ENCODE peak calls at places on chromosomes 13 and 19, in nine cellular contexts. O is transverse colon, L is ovary, H is uterus, Q is upper lobe of left lung, M is K562, Y is lower leg skin, I is tibial nerve, F is H1. R is an unnamed sample.

GRCh38 chr19:5789886-5790572 is 934 bp downstream of the DUS3L start:
- DNase-seq in O (no peak), L (no peak), H (no peak), Q (no peak), M (no peak), Y (peak), I (no peak), F (no peak), R (no peak)

GRCh38 chr19:36136975-36137686 is 2.7 kb upstream of the CAPNS1 start:
- DNase-seq in O (peak), L (no peak), H (peak), Q (no peak), M (no peak), Y (peak), I (no peak), F (no peak), R (no peak)

GRCh38 chr13:109146912-109147624 is 517.7 kb downstream of the MYO16 start:
- DNase-seq in O (no peak), L (no peak), H (no peak), Q (no peak), M (no peak), Y (no peak), I (no peak), F (no peak), R (no peak)

GRCh38 chr19:18895828-18896341 is at the start of gene CERS1:
- DNase-seq in O (no peak), L (no peak), H (no peak), Q (no peak), M (peak), Y (no peak), I (no peak), F (no peak), R (no peak)

GRCh38 chr13:24505256-24505655 is 7.3 kb downstream of the PARP4 start:
- DNase-seq in O (no peak), L (no peak), H (no peak), Q (no peak), M (no peak), Y (no peak), I (no peak), F (no peak), R (peak)

GRCh38 chr13:31773538-31773937 is 34.2 kb downstream of the RXFP2 start:
- DNase-seq in O (no peak), L (no peak), H (no peak), Q (no peak), M (no peak), Y (no peak), I (no peak), F (no peak), R (no peak)

GRCh38 chr19:45542234-45542668 is 35.0 kb downstream of the VASP start:
- DNase-seq in O (no peak), L (no peak), H (no peak), Q (no peak), M (no peak), Y (no peak), I (no peak), F (no peak), R (no peak)

GRCh38 chr13:106415971-106416370 is 119.5 kb downstream of the EFNB2 start:
- DNase-seq in O (no peak), L (no peak), H (no peak), Q (no peak), M (no peak), Y (no peak), I (no peak), F (no peak), R (no peak)

GRCh38 chr13:31846984-31847752 is 107.8 kb downstream of the RXFP2 start:
- DNase-seq in O (no peak), L (no peak), H (no peak), Q (no peak), M (peak), Y (no peak), I (no peak), F (no peak), R (no peak)

GRCh38 chr19:57241181-57241580 is 749 bp downstream of the ZNF805 start:
- DNase-seq in O (no peak), L (no peak), H (no peak), Q (no peak), M (peak), Y (no peak), I (no peak), F (no peak), R (peak)

GRCh38 chr19:27775395-27775794 is 1437.6 kb downstream of the UQCRFS1 start:
- DNase-seq in O (no peak), L (no peak), H (no peak), Q (no peak), M (peak), Y (no peak), I (no peak), F (no peak), R (peak)

GRCh38 chr13:22076658-22077057 is 405.8 kb downstream of the FGF9 start:
- DNase-seq in O (no peak), L (no peak), H (no peak), Q (no peak), M (no peak), Y (no peak), I (no peak), F (no peak), R (no peak)

GRCh38 chr13:110307697-110308376 is 753 bp downstream of the COL4A2 start:
- DNase-seq in O (no peak), L (peak), H (no peak), Q (peak), M (no peak), Y (peak), I (no peak), F (no peak), R (peak)

GRCh38 chr19:46574533-46574932 is 26.6 kb upstream of the CALM3 start:
- DNase-seq in O (no peak), L (no peak), H (no peak), Q (no peak), M (no peak), Y (no peak), I (no peak), F (no peak), R (peak)

GRCh38 chr19:18364826-18365528 is 21.0 kb upstream of the GDF15 start:
- DNase-seq in O (peak), L (peak), H (peak), Q (no peak), M (peak), Y (peak), I (no peak), F (no peak), R (peak)

GRCh38 chr19:18020212-18021067 is 12.5 kb downstream of the ARRDC2 start:
- DNase-seq in O (peak), L (no peak), H (peak), Q (peak), M (no peak), Y (peak), I (peak), F (no peak), R (no peak)

GRCh38 chr13:114081761-114082681 is 50.4 kb downstream of the RASA3 start:
- DNase-seq in O (no peak), L (no peak), H (peak), Q (no peak), M (no peak), Y (peak), I (peak), F (no peak), R (no peak)

GRCh38 chr19:37706052-37706605 is 13.4 kb downstream of the ZNF607 start:
- DNase-seq in O (no peak), L (no peak), H (no peak), Q (no peak), M (no peak), Y (no peak), I (no peak), F (no peak), R (no peak)

GRCh38 chr19:45323671-45324081 is 1.0 kb upstream of the CKM start:
- DNase-seq in O (peak), L (no peak), H (no peak), Q (no peak), M (no peak), Y (no peak), I (no peak), F (no peak), R (no peak)

GRCh38 chr13:73215807-73216206 is 157.0 kb downstream of the KLF5 start:
- DNase-seq in O (peak), L (no peak), H (no peak), Q (no peak), M (no peak), Y (no peak), I (no peak), F (no peak), R (no peak)

GRCh38 chr13:102597029-102598015 is 536 bp downstream of the TPP2 start:
- DNase-seq in O (peak), L (no peak), H (peak), Q (peak), M (peak), Y (peak), I (no peak), F (no peak), R (peak)

GRCh38 chr13:65914707-65915106 is 1315.4 kb downstream of the PCDH9 start:
- DNase-seq in O (no peak), L (no peak), H (no peak), Q (no peak), M (no peak), Y (no peak), I (no peak), F (no peak), R (no peak)

GRCh38 chr13:50645092-50645491 is 198.4 kb downstream of the DLEU7 start:
- DNase-seq in O (no peak), L (no peak), H (no peak), Q (no peak), M (no peak), Y (no peak), I (no peak), F (no peak), R (no peak)

DNA sequence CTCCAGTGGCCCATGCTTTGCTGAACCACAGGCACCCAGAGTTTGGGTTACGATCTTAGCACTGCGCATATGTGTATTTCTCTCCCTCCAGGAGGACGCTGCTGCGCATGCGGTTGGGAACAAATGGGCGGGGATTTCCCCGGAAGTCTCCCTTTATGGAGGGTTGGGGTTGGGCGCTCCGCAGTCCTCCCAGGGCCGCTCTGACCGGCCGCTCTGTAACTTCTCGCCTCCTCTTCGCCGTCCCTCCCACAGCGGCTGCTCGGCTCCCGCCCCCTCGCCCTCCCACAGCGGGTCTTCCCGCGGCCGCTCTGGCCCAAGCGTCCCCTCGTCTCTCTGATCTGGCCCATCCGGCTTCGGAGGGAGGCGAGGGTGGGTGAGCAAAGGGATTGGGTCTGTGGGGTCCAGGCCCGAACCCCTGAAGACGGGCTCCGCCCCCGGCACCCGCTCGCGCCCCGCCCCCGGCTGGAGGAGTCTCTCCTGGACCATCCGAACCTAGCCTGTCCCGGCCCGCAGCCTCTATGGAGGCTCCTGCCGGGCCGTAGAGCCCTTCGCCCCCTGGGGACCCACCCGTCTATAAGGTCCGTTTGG is at the start of gene MEGF8:
- DNase-seq in O (peak), L (peak), H (peak), Q (peak), M (peak), Y (peak), I (peak), F (peak), R (peak)
- TF ChIP-seq POLR2A in O (peak), L (no peak), H (peak), Q (peak), M (peak), Y (no peak), I (peak), F (peak), R (peak)

DNA sequence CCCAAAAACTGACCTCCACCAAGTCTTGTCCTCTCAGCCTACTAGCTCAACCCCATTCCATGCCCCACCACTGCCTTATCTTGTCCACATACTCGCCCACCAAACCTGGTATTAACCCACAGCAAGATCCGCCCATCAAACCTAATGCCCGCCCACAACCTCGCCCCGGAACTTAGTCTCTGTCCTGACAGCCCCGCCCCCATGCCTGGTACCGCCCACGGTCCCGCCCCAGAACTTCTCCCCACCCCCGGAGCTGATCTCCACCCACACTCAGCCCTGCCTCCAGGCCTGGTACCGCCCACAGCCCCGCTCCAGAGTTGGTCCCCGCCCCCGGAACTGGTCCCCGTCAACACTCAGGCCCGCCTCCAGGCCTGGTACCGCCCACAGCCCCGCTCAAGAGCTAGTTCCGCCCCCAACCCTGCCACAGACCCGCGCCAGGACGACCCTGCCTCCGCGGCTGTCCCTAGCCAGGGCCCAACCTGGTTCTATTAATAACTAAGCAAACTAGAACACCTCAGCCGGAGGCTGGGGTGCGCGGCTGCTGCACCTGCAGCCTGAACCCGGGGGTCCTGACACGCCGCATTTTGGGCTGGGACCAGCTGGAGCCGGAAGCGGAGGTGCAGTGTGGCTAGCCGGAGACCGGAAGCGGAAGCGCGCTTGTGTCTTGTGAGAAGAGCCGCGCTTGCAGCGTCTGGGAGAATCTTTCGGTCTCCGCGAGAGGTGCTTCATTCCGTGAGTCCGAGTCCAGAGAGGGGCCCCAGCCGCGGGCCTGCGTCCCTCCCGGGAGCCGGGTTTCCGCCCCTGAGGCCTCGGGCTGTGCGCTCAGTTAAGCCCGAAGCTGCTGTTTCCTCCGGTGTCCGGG is at the start of gene ZNF557:
- DNase-seq in O (peak), L (peak), H (peak), Q (peak), M (peak), Y (peak), I (peak), F (peak), R (peak)
- TF ChIP-seq POLR2A in O (peak), L (peak), H (no peak), Q (peak), M (peak), Y (no peak), I (peak), F (peak), R (peak)

GRCh38 chr13:100904293-100904976 is 229.8 kb upstream of the TMTC4 start:
- DNase-seq in O (no peak), L (no peak), H (no peak), Q (no peak), M (no peak), Y (no peak), I (no peak), F (no peak), R (no peak)
- TF ChIP-seq POLR2A in O (no peak), L (no peak), H (no peak), Q (no peak), M (no peak), Y (no peak), I (no peak), F (no peak), R (no peak)

DNA sequence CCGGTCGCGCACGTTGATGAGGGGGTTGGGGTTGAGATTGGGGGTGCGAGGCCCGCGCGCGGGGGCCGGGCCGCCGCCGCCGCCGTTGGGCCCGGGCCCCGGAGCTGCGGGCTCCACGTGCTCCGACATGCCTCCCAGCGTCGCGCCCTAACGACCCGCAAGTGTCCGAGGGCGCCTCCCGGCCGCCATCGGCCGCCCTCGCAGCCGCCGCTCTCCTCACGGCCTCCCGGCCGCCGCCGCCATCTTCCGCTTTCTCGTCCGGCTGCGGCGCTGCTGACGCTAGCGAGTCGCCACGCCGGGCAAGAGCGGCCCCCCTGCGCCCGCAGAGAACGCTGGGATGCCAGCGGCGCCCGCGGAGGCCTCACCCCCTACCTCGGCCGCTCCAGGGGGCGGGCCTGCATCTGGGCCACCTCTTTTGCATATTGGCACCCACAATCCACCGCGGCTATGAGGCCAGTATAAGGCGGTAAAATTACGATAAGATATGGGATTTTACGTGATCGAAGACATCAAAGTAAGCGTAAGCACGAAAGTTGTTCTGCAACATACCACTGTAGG is at the start of gene TMEM259:
- DNase-seq in O (peak), L (peak), H (peak), Q (peak), M (peak), Y (peak), I (peak), F (peak), R (peak)
- TF ChIP-seq POLR2A in O (peak), L (peak), H (peak), Q (peak), M (no peak), Y (peak), I (peak), F (no peak), R (no peak)

DNA sequence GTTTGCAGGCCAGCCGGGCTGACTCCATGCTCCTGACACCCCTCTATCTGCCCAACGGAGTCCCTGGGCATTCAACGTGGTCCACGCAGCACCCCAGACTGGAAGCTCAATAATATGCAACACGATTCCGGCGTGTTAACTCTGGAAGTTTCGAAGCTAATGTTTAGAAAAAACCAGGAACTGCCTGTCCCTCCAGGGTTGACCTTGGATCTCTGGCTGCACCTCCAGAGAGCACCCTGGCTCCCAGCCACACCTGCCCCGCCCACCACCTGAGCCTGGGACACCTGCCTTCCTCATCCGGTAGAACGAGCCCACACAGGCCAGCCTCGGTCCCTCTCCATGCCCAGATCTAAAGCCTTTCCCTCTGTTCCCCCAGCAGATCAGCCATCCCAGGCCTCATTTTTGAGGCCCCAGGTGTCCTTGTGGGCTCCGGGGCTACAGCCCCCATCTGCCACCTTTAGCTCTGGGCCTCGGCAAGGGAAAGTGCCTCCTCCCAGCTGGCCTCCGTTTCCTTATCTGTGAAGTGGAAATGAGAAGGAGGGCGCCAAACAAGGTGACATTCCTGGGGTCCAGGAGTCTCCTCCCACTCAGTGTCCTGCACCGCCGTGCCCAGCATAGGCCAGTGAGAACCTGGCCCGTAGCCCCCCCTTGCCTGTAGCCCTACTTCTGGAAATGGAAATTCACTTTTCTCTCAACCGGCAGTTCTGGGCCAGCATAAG is 38.7 kb downstream of the KLF2 start:
- DNase-seq in O (peak), L (no peak), H (no peak), Q (peak), M (no peak), Y (no peak), I (no peak), F (no peak), R (no peak)
- TF ChIP-seq POLR2A in O (peak), L (no peak), H (no peak), Q (no peak), M (no peak), Y (no peak), I (no peak), F (no peak), R (no peak)

GRCh38 chr19:49808762-49809154 is 4.3 kb downstream of the FUZ start:
- DNase-seq in O (peak), L (peak), H (peak), Q (peak), M (peak), Y (peak), I (peak), F (peak), R (peak)
- TF ChIP-seq POLR2A in O (peak), L (peak), H (peak), Q (no peak), M (peak), Y (no peak), I (peak), F (peak), R (no peak)

R was measured in erythroblast.